ENCODE peak calls at places on chromosome 13, in five cellular contexts. B is stimulated activated CD4-positive, alpha-beta T cell treated with anti-CD3 and anti-CD28 coated beads, Interleukin-12 subunit alpha, Interleukin-12 subunit beta, amount 100 ng/mL, for 4 hours; E is mammary epithelial cell; D is caudate nucleus; Q is fibroblast of the conjunctiva. C is an unnamed sample.

GRCh38 chr13:32031025-32031814 is at the start of gene FRY:
- DNase-seq in B (peak; percentile 28), E (peak; percentile 70), D (peak; percentile 40), Q (peak; percentile 27), C (peak; percentile 51)

GRCh38 chr13:95502216-95502615 is 50.3 kb upstream of the CLDN10 start:
- DNase-seq in B (no peak), E (peak; percentile 49), D (no peak), Q (no peak), C (no peak)

GRCh38 chr13:31036717-31037116 is 104.3 kb downstream of the TEX26 start:
- DNase-seq in B (no peak), E (no peak), D (no peak), Q (no peak), C (no peak)

GRCh38 chr13:27980280-27980998 is 8.1 kb downstream of the URAD start:
- DNase-seq in B (no peak), E (no peak), D (no peak), Q (no peak), C (no peak)

GRCh38 chr13:95319551-95320274 is 18.5 kb upstream of the ABCC4 start:
- DNase-seq in B (no peak), E (no peak), D (no peak), Q (no peak), C (no peak)

GRCh38 chr13:44810067-44810840 is 179.0 kb downstream of the NUFIP1 start:
- DNase-seq in B (no peak), E (no peak), D (no peak), Q (no peak), C (no peak)

GRCh38 chr13:73656863-73657262 is 477.3 kb downstream of the KLF12 start:
- DNase-seq in B (no peak), E (peak; percentile 76), D (no peak), Q (no peak), C (no peak)

GRCh38 chr13:97439196-97439595 is 5.2 kb downstream of the RAP2A start:
- DNase-seq in B (no peak), E (no peak), D (no peak), Q (no peak), C (no peak)

GRCh38 chr13:39527961-39528720 is 74.9 kb downstream of the LHFPL6 start:
- DNase-seq in B (no peak), E (peak; percentile 79), D (no peak), Q (peak; percentile 80), C (no peak)

GRCh38 chr13:52405767-52406494 is at the start of gene THSD1:
- DNase-seq in B (peak; percentile 3), E (peak; percentile 53), D (no peak), Q (peak; percentile 18), C (no peak)

GRCh38 chr13:95254341-95254740 is 46.9 kb downstream of the ABCC4 start:
- DNase-seq in B (no peak), E (peak; percentile 46), D (no peak), Q (no peak), C (no peak)

GRCh38 chr13:21675095-21676007 is 4.5 kb downstream of the FGF9 start:
- DNase-seq in B (peak; percentile 37), E (no peak), D (no peak), Q (no peak), C (no peak)

GRCh38 chr13:27551563-27551962 is 68.8 kb downstream of the LNX2 start:
- DNase-seq in B (no peak), E (no peak), D (no peak), Q (no peak), C (no peak)

GRCh38 chr13:114062754-114063153 is 69.7 kb downstream of the RASA3 start:
- DNase-seq in B (no peak), E (no peak), D (no peak), Q (no peak), C (no peak)

GRCh38 chr13:20414475-20415287 is 111.0 kb downstream of the CRYL1 start:
- DNase-seq in B (no peak), E (no peak), D (no peak), Q (no peak), C (no peak)

C was measured in hippocampal formation.